ENCODE peak calls at places on chromosomes 13 and 19, in six cellular contexts. One of them, this sample, is unnamed.

GRCh38 chr13:74466015-74466414 is 331.8 kb upstream of the KLF12 start:
- DNase-seq in left ventricle myocardium superior: no peak
- DNase-seq in GM12864: no peak
- DNase-seq in activated CD8-positive, alpha-beta memory T cell treated with anti-CD3 and anti-CD28 coated beads for 4 hours: no peak
- DNase-seq in NCI-H1417 treated with DMSO at 0.1 percent for 48 hours: no peak
- DNase-seq in activated T-cell treated with anti-CD3 and anti-CD28 coated beads, Interleukin-2, amount 50 U/mL, for 72 hours: no peak
- DNase-seq in this sample: no peak

GRCh38 chr19:13830761-13831481 is 35.7 kb downstream of the ZSWIM4 start:
- DNase-seq in left ventricle myocardium superior: no peak
- DNase-seq in GM12864: no peak
- DNase-seq in activated CD8-positive, alpha-beta memory T cell treated with anti-CD3 and anti-CD28 coated beads for 4 hours: no peak
- DNase-seq in NCI-H1417 treated with DMSO at 0.1 percent for 48 hours: no peak
- DNase-seq in activated T-cell treated with anti-CD3 and anti-CD28 coated beads, Interleukin-2, amount 50 U/mL, for 72 hours: no peak
- DNase-seq in this sample: no peak

GRCh38 chr19:2382530-2383222 is 22.6 kb downstream of the TMPRSS9 start:
- DNase-seq in left ventricle myocardium superior: no peak
- DNase-seq in GM12864: no peak
- DNase-seq in activated CD8-positive, alpha-beta memory T cell treated with anti-CD3 and anti-CD28 coated beads for 4 hours: no peak
- DNase-seq in NCI-H1417 treated with DMSO at 0.1 percent for 48 hours: no peak
- DNase-seq in activated T-cell treated with anti-CD3 and anti-CD28 coated beads, Interleukin-2, amount 50 U/mL, for 72 hours: no peak
- DNase-seq in this sample: no peak

GRCh38 chr13:38690231-38690630 is 3.4 kb downstream of the FREM2 start:
- DNase-seq in left ventricle myocardium superior: no peak
- DNase-seq in GM12864: no peak
- DNase-seq in activated CD8-positive, alpha-beta memory T cell treated with anti-CD3 and anti-CD28 coated beads for 4 hours: no peak
- DNase-seq in NCI-H1417 treated with DMSO at 0.1 percent for 48 hours: no peak
- DNase-seq in activated T-cell treated with anti-CD3 and anti-CD28 coated beads, Interleukin-2, amount 50 U/mL, for 72 hours: no peak
- DNase-seq in this sample: no peak

GRCh38 chr13:22915442-22916082 is 265.2 kb upstream of the SGCG start:
- DNase-seq in left ventricle myocardium superior: peak
- DNase-seq in GM12864: no peak
- DNase-seq in activated CD8-positive, alpha-beta memory T cell treated with anti-CD3 and anti-CD28 coated beads for 4 hours: no peak
- DNase-seq in NCI-H1417 treated with DMSO at 0.1 percent for 48 hours: no peak
- DNase-seq in activated T-cell treated with anti-CD3 and anti-CD28 coated beads, Interleukin-2, amount 50 U/mL, for 72 hours: no peak
- DNase-seq in this sample: peak

GRCh38 chr19:44927746-44928145 is 13.3 kb downstream of the APOC1 start:
- DNase-seq in left ventricle myocardium superior: no peak
- DNase-seq in GM12864: no peak
- DNase-seq in activated CD8-positive, alpha-beta memory T cell treated with anti-CD3 and anti-CD28 coated beads for 4 hours: no peak
- DNase-seq in NCI-H1417 treated with DMSO at 0.1 percent for 48 hours: no peak
- DNase-seq in activated T-cell treated with anti-CD3 and anti-CD28 coated beads, Interleukin-2, amount 50 U/mL, for 72 hours: no peak
- DNase-seq in this sample: no peak

GRCh38 chr19:1904385-1905070 is 671 bp upstream of the ADAT3 start:
- DNase-seq in left ventricle myocardium superior: no peak
- DNase-seq in GM12864: peak
- DNase-seq in activated CD8-positive, alpha-beta memory T cell treated with anti-CD3 and anti-CD28 coated beads for 4 hours: no peak
- DNase-seq in NCI-H1417 treated with DMSO at 0.1 percent for 48 hours: no peak
- DNase-seq in activated T-cell treated with anti-CD3 and anti-CD28 coated beads, Interleukin-2, amount 50 U/mL, for 72 hours: peak
- DNase-seq in this sample: no peak

GRCh38 chr13:74573654-74574053 is 439.4 kb upstream of the KLF12 start:
- DNase-seq in left ventricle myocardium superior: peak
- DNase-seq in GM12864: no peak
- DNase-seq in activated CD8-positive, alpha-beta memory T cell treated with anti-CD3 and anti-CD28 coated beads for 4 hours: no peak
- DNase-seq in NCI-H1417 treated with DMSO at 0.1 percent for 48 hours: no peak
- DNase-seq in activated T-cell treated with anti-CD3 and anti-CD28 coated beads, Interleukin-2, amount 50 U/mL, for 72 hours: peak
- DNase-seq in this sample: no peak

GRCh38 chr13:60583911-60584753 is 187.1 kb downstream of the TDRD3 start:
- DNase-seq in left ventricle myocardium superior: no peak
- DNase-seq in GM12864: no peak
- DNase-seq in activated CD8-positive, alpha-beta memory T cell treated with anti-CD3 and anti-CD28 coated beads for 4 hours: no peak
- DNase-seq in NCI-H1417 treated with DMSO at 0.1 percent for 48 hours: no peak
- DNase-seq in activated T-cell treated with anti-CD3 and anti-CD28 coated beads, Interleukin-2, amount 50 U/mL, for 72 hours: peak
- DNase-seq in this sample: no peak

GRCh38 chr13:96650301-96650886 is 343.9 kb downstream of the OXGR1 start:
- DNase-seq in left ventricle myocardium superior: no peak
- DNase-seq in GM12864: peak
- DNase-seq in activated CD8-positive, alpha-beta memory T cell treated with anti-CD3 and anti-CD28 coated beads for 4 hours: no peak
- DNase-seq in NCI-H1417 treated with DMSO at 0.1 percent for 48 hours: no peak
- DNase-seq in activated T-cell treated with anti-CD3 and anti-CD28 coated beads, Interleukin-2, amount 50 U/mL, for 72 hours: no peak
- DNase-seq in this sample: no peak

GRCh38 chr19:2865334-2866221 is 1.6 kb upstream of the ZNF556 start:
- DNase-seq in left ventricle myocardium superior: no peak
- DNase-seq in GM12864: no peak
- DNase-seq in activated CD8-positive, alpha-beta memory T cell treated with anti-CD3 and anti-CD28 coated beads for 4 hours: no peak
- DNase-seq in NCI-H1417 treated with DMSO at 0.1 percent for 48 hours: no peak
- DNase-seq in activated T-cell treated with anti-CD3 and anti-CD28 coated beads, Interleukin-2, amount 50 U/mL, for 72 hours: no peak
- DNase-seq in this sample: peak

GRCh38 chr13:77516342-77516789 is 19.1 kb upstream of the SCEL start:
- DNase-seq in left ventricle myocardium superior: no peak
- DNase-seq in GM12864: no peak
- DNase-seq in activated CD8-positive, alpha-beta memory T cell treated with anti-CD3 and anti-CD28 coated beads for 4 hours: no peak
- DNase-seq in NCI-H1417 treated with DMSO at 0.1 percent for 48 hours: no peak
- DNase-seq in activated T-cell treated with anti-CD3 and anti-CD28 coated beads, Interleukin-2, amount 50 U/mL, for 72 hours: no peak
- DNase-seq in this sample: no peak

GRCh38 chr19:42053037-42053935 is 16.7 kb downstream of the GRIK5 start:
- DNase-seq in left ventricle myocardium superior: no peak
- DNase-seq in GM12864: no peak
- DNase-seq in activated CD8-positive, alpha-beta memory T cell treated with anti-CD3 and anti-CD28 coated beads for 4 hours: no peak
- DNase-seq in NCI-H1417 treated with DMSO at 0.1 percent for 48 hours: no peak
- DNase-seq in activated T-cell treated with anti-CD3 and anti-CD28 coated beads, Interleukin-2, amount 50 U/mL, for 72 hours: no peak
- DNase-seq in this sample: no peak

GRCh38 chr13:33123066-33123940 is 107.1 kb downstream of the KL start:
- DNase-seq in left ventricle myocardium superior: peak
- DNase-seq in GM12864: no peak
- DNase-seq in activated CD8-positive, alpha-beta memory T cell treated with anti-CD3 and anti-CD28 coated beads for 4 hours: no peak
- DNase-seq in NCI-H1417 treated with DMSO at 0.1 percent for 48 hours: no peak
- DNase-seq in activated T-cell treated with anti-CD3 and anti-CD28 coated beads, Interleukin-2, amount 50 U/mL, for 72 hours: no peak
- DNase-seq in this sample: peak

GRCh38 chr13:44453881-44454280 is 80.3 kb downstream of the SERP2 start:
- DNase-seq in left ventricle myocardium superior: no peak
- DNase-seq in GM12864: no peak
- DNase-seq in activated CD8-positive, alpha-beta memory T cell treated with anti-CD3 and anti-CD28 coated beads for 4 hours: no peak
- DNase-seq in NCI-H1417 treated with DMSO at 0.1 percent for 48 hours: no peak
- DNase-seq in activated T-cell treated with anti-CD3 and anti-CD28 coated beads, Interleukin-2, amount 50 U/mL, for 72 hours: no peak
- DNase-seq in this sample: no peak

GRCh38 chr13:114179087-114179658 is at the start of gene CFAP97D2:
- DNase-seq in left ventricle myocardium superior: no peak
- DNase-seq in GM12864: no peak
- DNase-seq in activated CD8-positive, alpha-beta memory T cell treated with anti-CD3 and anti-CD28 coated beads for 4 hours: no peak
- DNase-seq in NCI-H1417 treated with DMSO at 0.1 percent for 48 hours: no peak
- DNase-seq in activated T-cell treated with anti-CD3 and anti-CD28 coated beads, Interleukin-2, amount 50 U/mL, for 72 hours: no peak
- DNase-seq in this sample: no peak

GRCh38 chr13:59829690-59830089 is 334.0 kb downstream of the DIAPH3 start:
- DNase-seq in left ventricle myocardium superior: no peak
- DNase-seq in GM12864: no peak
- DNase-seq in activated CD8-positive, alpha-beta memory T cell treated with anti-CD3 and anti-CD28 coated beads for 4 hours: no peak
- DNase-seq in NCI-H1417 treated with DMSO at 0.1 percent for 48 hours: no peak
- DNase-seq in activated T-cell treated with anti-CD3 and anti-CD28 coated beads, Interleukin-2, amount 50 U/mL, for 72 hours: no peak
- DNase-seq in this sample: no peak

GRCh38 chr19:13092608-13093260 is 9.9 kb downstream of the LYL1 start:
- DNase-seq in left ventricle myocardium superior: no peak
- DNase-seq in GM12864: no peak
- DNase-seq in activated CD8-positive, alpha-beta memory T cell treated with anti-CD3 and anti-CD28 coated beads for 4 hours: no peak
- DNase-seq in NCI-H1417 treated with DMSO at 0.1 percent for 48 hours: no peak
- DNase-seq in activated T-cell treated with anti-CD3 and anti-CD28 coated beads, Interleukin-2, amount 50 U/mL, for 72 hours: no peak
- DNase-seq in this sample: no peak

GRCh38 chr13:109677206-109677605 is 109.2 kb downstream of the IRS2 start:
- DNase-seq in left ventricle myocardium superior: no peak
- DNase-seq in GM12864: no peak
- DNase-seq in activated CD8-positive, alpha-beta memory T cell treated with anti-CD3 and anti-CD28 coated beads for 4 hours: no peak
- DNase-seq in NCI-H1417 treated with DMSO at 0.1 percent for 48 hours: no peak
- DNase-seq in activated T-cell treated with anti-CD3 and anti-CD28 coated beads, Interleukin-2, amount 50 U/mL, for 72 hours: no peak
- DNase-seq in this sample: no peak

This sample was measured in tibial artery.